ENCODE peak calls at places on chromosomes 13 and 19, in six cellular contexts. A is GM20000; J is NCI-H748 treated with DMSO at 0.1 percent for 48 hours; V is mucosa of descending colon; T is activated T-cell treated with anti-CD3 and anti-CD28 coated beads for 48 hours; F is stimulated activated naive CD4-positive, alpha-beta T cell. U is an unnamed sample.

GRCh38 chr19:29690842-29691241 is 24.2 kb downstream of the C19orf12 start:
- DNase-seq in T (no peak), A (peak), J (peak), F (peak), V (no peak), U (peak)

GRCh38 chr19:2321565-2322283 is 6.7 kb downstream of the LSM7 start:
- DNase-seq in T (no peak), V (no peak), A (no peak), J (no peak), F (no peak), U (no peak)

GRCh38 chr19:35310811-35311465 is 18.0 kb upstream of the CD22 start:
- DNase-seq in T (no peak), F (no peak), J (no peak), A (no peak), V (no peak), U (no peak)

GRCh38 chr13:70668293-70668692 is 560.0 kb upstream of the KLHL1 start:
- DNase-seq in V (no peak), F (no peak), J (peak), T (no peak), A (no peak), U (no peak)

GRCh38 chr19:17319473-17320238 is 10.3 kb downstream of the DDA1 start:
- DNase-seq in T (no peak), V (no peak), J (no peak), A (no peak), F (no peak), U (no peak)

GRCh38 chr13:66723606-66724005 is 506.5 kb downstream of the PCDH9 start:
- DNase-seq in F (no peak), V (no peak), T (no peak), A (no peak), J (no peak), U (no peak)

GRCh38 chr13:48631441-48631840 is 22.3 kb upstream of the CYSLTR2 start:
- DNase-seq in V (no peak), T (no peak), F (no peak), A (no peak), J (no peak), U (no peak)

GRCh38 chr13:30071890-30072817 is 221.7 kb upstream of the UBL3 start:
- DNase-seq in J (no peak), T (no peak), V (peak), A (no peak), F (no peak), U (no peak)

GRCh38 chr13:109255457-109255856 is 530.9 kb downstream of the IRS2 start:
- DNase-seq in F (no peak), T (no peak), A (no peak), J (no peak), V (no peak), U (no peak)

GRCh38 chr19:55087542-55087935 is 11.9 kb downstream of the EPS8L1 start:
- DNase-seq in A (no peak), T (no peak), J (no peak), V (peak), F (no peak), U (no peak)

GRCh38 chr13:77779461-77780272 is 82.2 kb downstream of the SLAIN1 start:
- DNase-seq in F (peak), A (peak), V (no peak), T (no peak), J (peak), U (peak)

GRCh38 chr13:38898481-38898880 is 92.2 kb downstream of the STOML3 start:
- DNase-seq in T (no peak), J (no peak), F (no peak), A (no peak), V (no peak), U (no peak)

GRCh38 chr13:50006426-50007135 is 8.7 kb upstream of the KCNRG start:
- DNase-seq in J (no peak), A (no peak), T (no peak), V (peak), F (no peak), U (no peak)